ENCODE peak calls at places on chromosomes 2 and 18, in ten cellular contexts. I is dorsolateral prefrontal cortex, L is hepatocyte, D is retinal pigment epithelial cell, K is fibroblast of lung, N is WERI-Rb-1, A is fibroblast of mammary gland, S is esophagus squamous epithelium, H is sigmoid colon, G is spleen. V is an unnamed sample.

GRCh38 chr2:206873426-206873825 is 65.9 kb upstream of the CPO start:
- DNase-seq in I (no peak), L (no peak), D (no peak), K (no peak), N (no peak), A (no peak), S (no peak), H (no peak), G (no peak), V (no peak)

GRCh38 chr18:46319793-46320192 is 215.6 kb downstream of the HAUS1 start:
- DNase-seq in I (no peak), L (no peak), D (no peak), K (no peak), N (no peak), A (peak), S (no peak), H (no peak), G (no peak), V (peak)

GRCh38 chr18:38654966-38655365 is 1089.4 kb upstream of the CELF4 start:
- DNase-seq in I (no peak), L (no peak), D (peak), K (peak), N (no peak), A (no peak), S (no peak), H (no peak), G (no peak), V (no peak)

GRCh38 chr2:23705771-23706612 is 220.9 kb downstream of the ATAD2B start:
- DNase-seq in I (no peak), L (no peak), D (no peak), K (no peak), N (no peak), A (no peak), S (no peak), H (no peak), G (no peak), V (no peak)

GRCh38 chr2:61017556-61018318 is at the start of the genes PEX13 and PUS10:
- DNase-seq in I (peak), L (peak), D (no peak), K (peak), N (peak), A (peak), S (peak), H (peak), G (peak), V (peak)

GRCh38 chr2:234026111-234026510 is 24.4 kb upstream of the SPP2 start:
- DNase-seq in I (no peak), L (peak), D (no peak), K (peak), N (no peak), A (peak), S (no peak), H (no peak), G (no peak), V (no peak)

GRCh38 chr2:191574232-191574631 is 103.7 kb upstream of the NABP1 start:
- DNase-seq in I (no peak), L (no peak), D (no peak), K (no peak), N (no peak), A (no peak), S (no peak), H (no peak), G (no peak), V (peak)

GRCh38 chr2:151228847-151229497 is 32.7 kb downstream of the RBM43 start:
- DNase-seq in I (no peak), L (no peak), D (no peak), K (no peak), N (no peak), A (no peak), S (no peak), H (no peak), G (no peak), V (no peak)

GRCh38 chr2:215727507-215728503 is 285.5 kb downstream of the MREG start:
- DNase-seq in I (no peak), L (no peak), D (no peak), K (no peak), N (no peak), A (peak), S (no peak), H (no peak), G (no peak), V (peak)

GRCh38 chr2:188726561-188727247 is 247.5 kb upstream of the COL3A1 start:
- DNase-seq in I (no peak), L (no peak), D (no peak), K (no peak), N (no peak), A (peak), S (no peak), H (no peak), G (no peak), V (peak)

GRCh38 chr2:167733750-167734149 is 513.6 kb downstream of the STK39 start:
- DNase-seq in I (no peak), L (no peak), D (no peak), K (peak), N (no peak), A (peak), S (no peak), H (no peak), G (no peak), V (no peak)

GRCh38 chr2:150526006-150526405 is 38.5 kb upstream of the RND3 start:
- DNase-seq in I (no peak), L (peak), D (no peak), K (no peak), N (no peak), A (no peak), S (no peak), H (no peak), G (no peak), V (no peak)

GRCh38 chr18:23198217-23198845 is 63.0 kb downstream of the CABLES1 start:
- DNase-seq in I (no peak), L (no peak), D (no peak), K (no peak), N (no peak), A (no peak), S (no peak), H (no peak), G (no peak), V (no peak)

GRCh38 chr2:171579481-171579880 is 57.2 kb downstream of the CYBRD1 start:
- DNase-seq in I (no peak), L (no peak), D (no peak), K (no peak), N (no peak), A (peak), S (no peak), H (no peak), G (no peak), V (no peak)

GRCh38 chr2:44055664-44056063 is 59.9 kb upstream of the LRPPRC start:
- DNase-seq in I (no peak), L (no peak), D (no peak), K (no peak), N (peak), A (no peak), S (no peak), H (no peak), G (no peak), V (no peak)

GRCh38 chr2:240234503-240234951 is 94.1 kb upstream of the OTOS start:
- DNase-seq in I (no peak), L (no peak), D (no peak), K (no peak), N (no peak), A (peak), S (no peak), H (no peak), G (peak), V (no peak)

GRCh38 chr18:43170586-43170985 is 55.1 kb upstream of the RIT2 start:
- DNase-seq in I (no peak), L (no peak), D (no peak), K (no peak), N (peak), A (no peak), S (no peak), H (no peak), G (no peak), V (no peak)

GRCh38 chr2:224369028-224369632 is 32.8 kb downstream of the FAM124B start:
- DNase-seq in I (no peak), L (peak), D (peak), K (peak), N (peak), A (peak), S (no peak), H (no peak), G (no peak), V (peak)

GRCh38 chr2:219314804-219315468 is 5.7 kb upstream of the PTPRN start:
- DNase-seq in I (no peak), L (no peak), D (no peak), K (peak), N (no peak), A (peak), S (no peak), H (no peak), G (no peak), V (peak)

GRCh38 chr2:21054011-21054410 is 10.1 kb upstream of the APOB start:
- DNase-seq in I (no peak), L (no peak), D (no peak), K (no peak), N (no peak), A (no peak), S (no peak), H (no peak), G (no peak), V (no peak)

GRCh38 chr2:184765048-184765881 is 166.9 kb downstream of the ZNF804A start:
- DNase-seq in I (no peak), L (no peak), D (no peak), K (no peak), N (no peak), A (no peak), S (no peak), H (no peak), G (peak), V (no peak)

GRCh38 chr18:56937874-56938273 is 209.0 kb upstream of the BOD1L2 start:
- DNase-seq in I (no peak), L (no peak), D (no peak), K (peak), N (no peak), A (peak), S (no peak), H (no peak), G (no peak), V (no peak)

GRCh38 chr18:22591231-22591630 is 173.5 kb upstream of the CTAGE1 start:
- DNase-seq in I (no peak), L (no peak), D (no peak), K (peak), N (no peak), A (peak), S (no peak), H (no peak), G (no peak), V (no peak)

GRCh38 chr2:168064011-168064998 is 183.1 kb downstream of the STK39 start:
- DNase-seq in I (no peak), L (no peak), D (no peak), K (no peak), N (no peak), A (no peak), S (no peak), H (no peak), G (no peak), V (no peak)

GRCh38 chr2:191056218-191056617 is 42.2 kb upstream of the STAT1 start:
- DNase-seq in I (no peak), L (no peak), D (no peak), K (no peak), N (no peak), A (no peak), S (no peak), H (no peak), G (no peak), V (no peak)

GRCh38 chr18:75244336-75244735 is 33.7 kb downstream of the TSHZ1 start:
- DNase-seq in I (no peak), L (peak), D (no peak), K (no peak), N (peak), A (no peak), S (no peak), H (no peak), G (no peak), V (no peak)

GRCh38 chr2:196851068-196851467 is 41.9 kb upstream of the C2orf66 start:
- DNase-seq in I (no peak), L (no peak), D (no peak), K (peak), N (no peak), A (peak), S (no peak), H (no peak), G (no peak), V (no peak)

GRCh38 chr2:231765496-231765929 is 15.6 kb downstream of the PDE6D start:
- DNase-seq in I (no peak), L (no peak), D (no peak), K (no peak), N (no peak), A (no peak), S (no peak), H (no peak), G (no peak), V (no peak)

GRCh38 chr2:157905092-157905491 is 29.0 kb upstream of the ACVR1 start:
- DNase-seq in I (no peak), L (no peak), D (no peak), K (no peak), N (no peak), A (no peak), S (no peak), H (no peak), G (no peak), V (no peak)

GRCh38 chr2:135132314-135132713 is 80.2 kb downstream of the RAB3GAP1 start:
- DNase-seq in I (no peak), L (no peak), D (no peak), K (peak), N (no peak), A (peak), S (no peak), H (no peak), G (no peak), V (peak)

GRCh38 chr2:29920130-29920577 is 1.2 kb downstream of the ALK start:
- DNase-seq in I (peak), L (peak), D (no peak), K (peak), N (peak), A (peak), S (no peak), H (no peak), G (peak), V (peak)

GRCh38 chr2:233081232-233081730 is 21.1 kb downstream of the INPP5D start:
- DNase-seq in I (no peak), L (no peak), D (no peak), K (no peak), N (no peak), A (no peak), S (no peak), H (no peak), G (peak), V (no peak)

GRCh38 chr2:134371041-134371440 is 117.2 kb downstream of the MGAT5 start:
- DNase-seq in I (no peak), L (no peak), D (no peak), K (no peak), N (no peak), A (no peak), S (no peak), H (no peak), G (no peak), V (peak)

GRCh38 chr2:152694161-152694661 is 23.1 kb downstream of the PRPF40A start:
- DNase-seq in I (no peak), L (peak), D (peak), K (peak), N (no peak), A (peak), S (no peak), H (no peak), G (no peak), V (peak)

GRCh38 chr18:73458186-73458964 is 590.6 kb upstream of the NETO1 start:
- DNase-seq in I (no peak), L (no peak), D (no peak), K (no peak), N (no peak), A (no peak), S (no peak), H (no peak), G (no peak), V (peak)

GRCh38 chr18:2549462-2549861 is 21.8 kb downstream of the METTL4 start:
- DNase-seq in I (no peak), L (no peak), D (no peak), K (no peak), N (no peak), A (no peak), S (no peak), H (no peak), G (no peak), V (no peak)

DNA sequence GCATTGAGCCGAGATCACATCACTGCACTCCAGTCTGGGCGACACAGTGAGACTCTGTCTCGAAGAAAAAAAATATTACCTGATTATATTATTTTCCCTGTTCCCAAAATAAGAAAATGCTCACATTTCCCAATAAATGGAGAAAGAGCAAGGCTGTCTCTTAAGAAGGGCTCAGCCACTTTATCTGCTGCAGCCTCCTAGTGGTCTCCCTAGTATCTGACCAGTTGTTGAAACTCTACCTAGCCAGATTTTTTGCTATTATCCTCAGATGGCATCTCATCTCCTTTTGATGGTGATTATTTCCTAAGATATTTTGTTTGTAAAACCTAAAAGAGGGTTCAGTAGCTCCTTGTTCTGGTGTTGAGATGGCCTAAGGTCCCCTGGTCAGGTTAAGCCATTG is 114.3 kb downstream of the TPGS2 start:
- DNase-seq in I (no peak), L (no peak), D (no peak), K (no peak), N (no peak), A (no peak), S (no peak), H (no peak), G (no peak), V (no peak)
- TF ChIP-seq CTCF in I (no peak), L (no peak), D (no peak), K (no peak), N (peak), A (peak), S (no peak), H (no peak), G (no peak), V (peak)

GRCh38 chr2:148885988-148886387 is 11.0 kb downstream of the KIF5C start:
- DNase-seq in I (no peak), L (no peak), D (no peak), K (no peak), N (no peak), A (no peak), S (no peak), H (no peak), G (no peak), V (no peak)

GRCh38 chr2:148888003-148888501 is 13.0 kb downstream of the KIF5C start:
- DNase-seq in I (no peak), L (peak), D (no peak), K (no peak), N (no peak), A (no peak), S (no peak), H (no peak), G (peak), V (no peak)

GRCh38 chr2:148885209-148885608 is 10.2 kb downstream of the KIF5C start:
- DNase-seq in I (no peak), L (no peak), D (no peak), K (no peak), N (no peak), A (no peak), S (no peak), H (no peak), G (no peak), V (no peak)

GRCh38 chr2:148882051-148882450 is 7.0 kb downstream of the KIF5C start:
- DNase-seq in I (no peak), L (peak), D (no peak), K (no peak), N (no peak), A (no peak), S (no peak), H (no peak), G (no peak), V (no peak)

DNA sequence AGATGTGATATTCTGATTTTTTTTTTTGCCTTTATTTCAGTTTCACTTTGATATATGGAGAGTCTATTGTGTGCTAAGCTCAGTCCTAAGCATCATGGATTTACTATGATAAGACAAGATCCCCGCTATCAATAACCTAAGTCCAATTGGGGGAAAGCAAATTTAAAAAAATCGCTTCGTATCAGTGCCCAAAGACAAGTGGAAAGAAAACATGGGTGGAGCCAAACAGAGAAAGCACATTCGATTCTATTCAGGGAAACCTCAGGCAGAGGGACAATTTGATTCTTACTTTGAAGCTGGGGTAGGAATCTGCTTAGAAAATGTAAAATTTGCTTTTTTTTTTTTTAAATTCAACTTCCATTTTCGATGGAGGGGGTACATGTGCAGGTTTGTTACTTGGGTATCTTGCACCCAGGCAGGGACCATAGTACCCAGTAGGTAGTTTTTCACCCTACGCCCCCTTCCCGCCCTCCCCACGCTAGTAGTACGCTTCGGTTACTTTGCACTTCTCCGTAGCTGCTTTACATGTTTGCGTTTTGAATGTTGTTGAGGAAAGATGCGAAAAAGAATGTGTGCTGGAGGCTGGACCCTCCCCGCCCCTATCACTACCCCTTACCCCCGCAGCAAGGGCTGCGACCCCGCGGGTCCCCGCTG is 12.4 kb downstream of the KIF5C start:
- DNase-seq in I (no peak), L (no peak), D (no peak), K (no peak), N (no peak), A (no peak), S (no peak), H (no peak), G (no peak), V (no peak)
- H3K4me3 ChIP-seq in I (peak), L (peak), D (peak), K (peak), N (no peak), A (no peak), S (peak), H (peak), G (peak), V (peak)

DNA sequence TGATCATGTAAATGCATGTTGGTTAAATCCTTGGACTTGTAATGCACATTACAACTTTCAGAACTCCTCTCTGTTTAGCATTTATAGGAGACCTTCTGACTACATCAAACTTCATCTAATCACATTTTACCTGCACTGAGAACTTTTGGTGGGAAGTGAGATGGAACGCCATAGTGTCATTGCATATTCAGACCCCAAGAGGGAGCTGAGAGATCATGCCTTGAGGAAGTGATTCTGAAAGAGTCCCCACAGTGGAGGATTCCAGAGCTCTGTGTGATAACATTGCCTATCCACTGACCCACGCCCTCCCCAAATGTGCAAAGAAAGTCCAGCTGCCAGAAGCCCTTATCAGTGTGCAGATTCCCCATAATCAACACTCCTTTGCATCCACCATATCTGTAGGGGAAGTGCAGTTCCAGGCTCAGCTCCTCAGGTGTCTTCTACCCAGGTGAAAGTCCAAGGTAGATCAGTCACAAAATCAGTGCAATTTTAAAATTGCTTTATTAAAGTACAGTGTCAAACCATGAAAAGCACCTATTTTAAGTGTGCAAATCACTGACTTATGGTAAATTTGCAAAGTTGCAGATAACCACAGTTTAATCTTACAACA is 212.4 kb downstream of the RPIA start:
- DNase-seq in I (no peak), L (no peak), D (no peak), K (peak), N (peak), A (peak), S (no peak), H (no peak), G (no peak), V (peak)
- TF ChIP-seq CTCF in I (peak), L (no peak), D (peak), K (peak), N (peak), A (peak), S (peak), H (peak), G (peak), V (peak)

DNA sequence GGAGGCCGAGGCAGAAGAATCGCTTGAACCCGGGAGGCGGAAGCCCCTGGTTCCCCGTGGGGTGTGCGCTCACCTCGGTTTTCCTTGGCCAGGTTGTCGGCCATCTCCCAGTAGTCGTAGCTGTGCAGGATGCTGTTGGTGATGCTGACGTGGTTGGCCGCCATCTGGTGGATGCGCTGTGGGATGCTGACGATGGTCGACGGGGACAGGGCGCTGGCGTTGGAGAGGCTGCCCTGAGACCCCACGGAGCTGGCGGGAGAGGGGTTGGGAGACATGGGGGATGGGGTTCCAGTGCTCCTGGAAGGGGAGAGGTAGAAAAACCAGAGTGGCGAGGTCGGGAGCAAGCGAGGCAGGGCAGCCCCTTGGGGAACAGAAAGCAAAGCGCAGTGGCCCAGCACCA is 64.4 kb upstream of the REV1 start:
- DNase-seq in I (no peak), L (peak), D (no peak), K (no peak), N (peak), A (no peak), S (no peak), H (no peak), G (no peak), V (no peak)
- H3K4me3 ChIP-seq in I (no peak), L (no peak), D (no peak), K (no peak), N (no peak), A (no peak), S (no peak), H (no peak), G (no peak), V (no peak)

V was measured in AG10803.